ENCODE peak calls at places on chromosome 19, in four cellular contexts. R, D, Q and M are unnamed samples.

GRCh38 chr19:58476498-58477015 is 405 bp downstream of the ZNF446 start:
- DNase-seq in R (peak), D (peak), Q (no peak), M (no peak)

GRCh38 chr19:33047422-33047821 is 17.3 kb downstream of the RHPN2 start:
- DNase-seq in R (no peak), D (peak), Q (no peak), M (peak)

GRCh38 chr19:30799854-30800755 is 427.9 kb downstream of the ZNF536 start:
- DNase-seq in R (peak), D (peak), Q (no peak), M (peak)

GRCh38 chr19:17488593-17489391 is 18.5 kb downstream of the SLC27A1 start:
- DNase-seq in R (peak), D (peak), Q (no peak), M (peak)

GRCh38 chr19:54114340-54114826 is 1.1 kb downstream of the TFPT start:
- DNase-seq in R (no peak), D (no peak), Q (no peak), M (no peak)

GRCh38 chr19:54480048-54480447 is 7.0 kb upstream of the CDC42EP5 start:
- DNase-seq in R (no peak), D (no peak), Q (no peak), M (no peak)

GRCh38 chr19:3606690-3607289 is at the start of gene TBXA2R:
- DNase-seq in R (no peak), D (peak), Q (no peak), M (peak)

GRCh38 chr19:51361228-51361627 is 5.0 kb downstream of the ETFB start:
- DNase-seq in R (no peak), D (no peak), Q (no peak), M (no peak)

GRCh38 chr19:49488046-49488862 is 846 bp downstream of the RPL13A start:
- DNase-seq in R (no peak), D (no peak), Q (no peak), M (no peak)

GRCh38 chr19:45645631-45646344 is 6.6 kb upstream of the EML2 start:
- DNase-seq in R (peak), D (peak), Q (peak), M (peak)

GRCh38 chr19:39133431-39134270 is 8.1 kb downstream of the PAK4 start:
- DNase-seq in R (no peak), D (no peak), Q (no peak), M (no peak)

GRCh38 chr19:15283141-15283885 is 49.0 kb downstream of the BRD4 start:
- DNase-seq in R (no peak), D (no peak), Q (no peak), M (no peak)

GRCh38 chr19:18173572-18174294 is at the start of gene IFI30:
- DNase-seq in R (peak), D (peak), Q (peak), M (peak)

GRCh38 chr19:14511245-14511625 is 7.0 kb downstream of the DNAJB1 start:
- DNase-seq in R (no peak), D (no peak), Q (no peak), M (no peak)

GRCh38 chr19:40277356-40277755 is 7.8 kb downstream of the AKT2 start:
- DNase-seq in R (no peak), D (no peak), Q (no peak), M (no peak)

GRCh38 chr19:17680235-17680722 is 7.9 kb downstream of the UNC13A start:
- DNase-seq in R (no peak), D (peak), Q (peak), M (peak)

GRCh38 chr19:57888494-57889231 is at the start of gene ZNF814:
- DNase-seq in R (no peak), D (no peak), Q (peak), M (peak)

GRCh38 chr19:36417752-36418286 is 625 bp downstream of the ZFP82 start:
- DNase-seq in R (no peak), D (peak), Q (no peak), M (peak)

GRCh38 chr19:38197937-38198704 is 25.9 kb downstream of the DPF1 start:
- DNase-seq in R (no peak), D (no peak), Q (no peak), M (no peak)

GRCh38 chr19:38577826-38578225 is 39.9 kb downstream of the MAP4K1 start:
- DNase-seq in R (no peak), D (no peak), Q (no peak), M (no peak)

GRCh38 chr19:15195987-15196682 is 4.7 kb downstream of the NOTCH3 start:
- DNase-seq in R (no peak), D (peak), Q (no peak), M (peak)

GRCh38 chr19:34984287-34984686 is 15.8 kb upstream of the GRAMD1A start:
- DNase-seq in R (no peak), D (no peak), Q (no peak), M (no peak)

GRCh38 chr19:13089139-13089856 is 13.4 kb downstream of the LYL1 start:
- DNase-seq in R (peak), D (peak), Q (no peak), M (peak)

GRCh38 chr19:15123900-15124299 is 16.7 kb downstream of the SYDE1 start:
- DNase-seq in R (no peak), D (no peak), Q (no peak), M (no peak)

GRCh38 chr19:34220472-34221063 is 33.8 kb upstream of the GARRE1 start:
- DNase-seq in R (peak), D (peak), Q (no peak), M (peak)

GRCh38 chr19:38841180-38841766 is 8.5 kb downstream of the HNRNPL start:
- DNase-seq in R (no peak), D (no peak), Q (no peak), M (no peak)

GRCh38 chr19:7607874-7608560 is 12.4 kb downstream of the CAMSAP3 start:
- DNase-seq in R (no peak), D (no peak), Q (no peak), M (no peak)

GRCh38 chr19:58330458-58330857 is 3.7 kb downstream of the ZSCAN22 start:
- DNase-seq in R (no peak), D (peak), Q (no peak), M (no peak)

GRCh38 chr19:23522431-23522830 is 127.2 kb upstream of the ZNF91 start:
- DNase-seq in R (no peak), D (no peak), Q (no peak), M (no peak)

GRCh38 chr19:58480831-58481230 is 4.7 kb downstream of the ZNF446 start:
- DNase-seq in R (no peak), D (no peak), Q (no peak), M (no peak)

DNA sequence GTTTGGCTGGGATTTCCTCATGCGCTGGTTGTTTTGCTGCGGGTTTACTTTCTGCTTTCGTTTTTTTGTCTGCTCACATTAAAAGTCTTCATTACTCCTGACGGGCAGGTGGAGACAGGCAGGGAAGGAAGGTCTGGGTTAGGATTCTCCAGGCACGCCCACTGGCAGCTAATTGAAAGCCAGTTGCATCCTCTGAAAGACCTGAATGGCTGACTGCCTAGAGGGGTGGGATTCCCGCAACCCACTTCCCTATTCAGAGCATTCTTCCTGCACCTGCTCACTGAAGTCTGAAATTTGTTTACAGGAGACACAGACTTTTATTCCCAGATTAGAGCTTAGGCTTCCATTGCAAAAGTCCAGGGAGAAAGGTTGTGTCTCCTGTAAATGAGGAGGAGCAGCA is 172.0 kb downstream of the UQCRFS1 start:
- DNase-seq in R (no peak), D (no peak), Q (no peak), M (peak)
- TF ChIP-seq ATF2 in R (no peak), D (no peak), Q (no peak), M (no peak)

DNA sequence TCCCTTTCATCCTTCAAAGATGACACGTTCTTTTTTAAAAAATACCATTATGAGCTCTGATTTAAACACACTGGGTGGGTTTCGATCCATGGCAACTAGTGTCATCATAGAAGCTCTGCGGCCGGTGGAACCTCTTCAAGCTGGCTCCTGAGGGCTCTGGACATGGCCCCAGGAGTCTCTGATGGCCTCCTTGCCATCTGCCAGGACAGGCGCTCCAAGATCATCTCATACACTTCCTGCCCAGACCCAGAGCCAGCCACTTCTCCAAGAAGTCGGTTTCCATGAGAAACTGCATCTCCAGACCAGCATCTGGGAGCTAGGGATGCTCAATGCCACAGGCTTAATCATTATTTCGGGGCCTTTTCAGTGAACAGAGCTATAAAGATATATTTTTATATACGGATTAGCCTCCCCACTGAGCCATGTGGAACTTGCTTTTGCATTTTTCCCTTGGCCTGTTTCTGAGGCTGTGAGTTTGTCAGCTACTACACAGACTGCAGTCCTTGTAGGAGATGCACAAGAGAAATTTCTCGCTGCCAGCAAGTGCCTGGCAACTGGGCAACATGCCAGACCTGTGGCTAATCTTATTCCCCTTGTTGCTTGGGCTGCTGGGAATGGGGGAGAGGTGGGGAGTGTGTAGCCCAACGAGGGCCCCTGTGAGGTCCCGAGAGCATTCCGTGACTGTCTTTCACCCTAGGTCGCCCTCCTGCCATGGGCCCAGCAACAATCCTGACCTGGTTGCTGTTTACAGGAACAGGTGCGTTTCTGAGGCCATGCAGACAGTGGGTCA is 15.9 kb downstream of the SUGP1 start:
- DNase-seq in R (no peak), D (no peak), Q (no peak), M (no peak)
- TF ChIP-seq TCF7 in R (no peak), D (no peak), Q (no peak), M (no peak)

DNA sequence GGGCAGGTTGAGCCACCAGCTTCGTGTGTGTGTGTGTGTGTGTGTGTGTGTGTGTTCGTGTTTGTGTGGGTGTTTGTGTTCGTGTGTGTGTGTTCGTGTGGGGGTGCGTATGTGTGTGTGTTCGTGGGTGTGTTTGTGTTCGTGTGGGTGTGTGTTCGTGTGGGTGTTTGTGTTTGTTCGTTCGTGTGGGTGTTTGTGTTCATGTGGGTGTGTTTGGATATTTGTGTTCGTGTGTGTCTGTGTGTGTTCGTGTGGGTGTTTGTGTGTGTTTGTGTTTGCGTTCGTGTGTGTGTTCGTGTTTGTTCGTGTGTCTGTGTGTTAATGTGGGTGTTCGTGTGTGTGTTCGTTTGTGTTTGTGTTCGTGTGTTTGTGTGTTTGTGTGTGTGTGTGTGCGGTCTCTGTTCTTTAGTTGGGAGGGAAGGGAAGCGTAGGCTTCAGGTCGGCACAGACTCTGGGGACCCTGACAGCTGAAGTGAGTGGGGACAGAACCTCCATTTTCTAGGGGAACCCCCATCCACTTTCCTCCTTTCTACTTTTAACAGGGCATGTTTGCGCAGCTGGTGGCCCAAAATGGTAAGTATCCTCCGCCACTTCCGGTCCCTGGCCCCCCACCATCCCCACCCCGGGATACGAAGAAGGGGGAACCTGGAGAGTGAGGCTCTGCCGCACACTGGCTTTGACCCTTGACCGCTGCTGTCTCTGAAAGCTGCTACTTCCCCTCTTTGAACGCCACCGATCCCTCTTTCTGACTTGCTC is 1.6 kb downstream of the TNFSF9 start:
- DNase-seq in R (no peak), D (peak), Q (no peak), M (no peak)
- TF ChIP-seq ATF2 in R (no peak), D (no peak), Q (no peak), M (no peak)

DNA sequence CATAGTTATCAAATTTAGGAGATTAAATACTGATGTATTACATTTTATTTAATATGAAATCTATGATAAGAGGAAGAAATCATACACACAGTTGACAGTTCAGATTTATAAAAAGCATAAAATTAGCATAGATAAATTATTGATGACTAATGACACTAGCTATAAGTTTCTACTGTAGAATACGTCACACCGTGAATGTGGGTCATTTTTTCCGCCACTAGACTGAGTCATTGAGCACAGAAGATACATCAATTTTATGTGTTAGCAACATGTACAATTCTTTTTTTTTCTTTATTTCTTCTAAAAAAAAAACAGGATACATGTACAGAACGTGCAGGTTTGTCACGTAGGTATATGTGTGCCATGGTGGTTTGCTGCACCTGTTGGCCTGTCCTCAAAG is 22.2 kb downstream of the AP2S1 start:
- DNase-seq in R (no peak), D (no peak), Q (no peak), M (no peak)
- TF ChIP-seq TCF7 in R (no peak), D (no peak), Q (no peak), M (no peak)

GRCh38 chr19:16301999-16302694 is 22.5 kb upstream of the KLF2 start:
- DNase-seq in R (no peak), D (no peak), Q (no peak), M (no peak)
- TF ChIP-seq ATF2 in R (no peak), D (no peak), Q (no peak), M (no peak)

GRCh38 chr19:4866595-4867424 is 657 bp downstream of the PLIN3 start:
- DNase-seq in R (peak), D (peak), Q (no peak), M (peak)
- TF ChIP-seq TCF7 in R (no peak), D (no peak), Q (no peak), M (no peak)

GRCh38 chr19:55545443-55545842 is at the start of gene SBK3:
- DNase-seq in R (no peak), D (no peak), Q (no peak), M (no peak)

GRCh38 chr19:55545913-55546495 is 661 bp upstream of the SBK3 start:
- DNase-seq in R (peak), D (no peak), Q (no peak), M (no peak)

GRCh38 chr19:55544776-55545439 is 435 bp downstream of the SBK3 start:
- DNase-seq in R (peak), D (peak), Q (no peak), M (no peak)

GRCh38 chr19:55549500-55550320 is 4.4 kb upstream of the SBK3 start:
- DNase-seq in R (peak), D (no peak), Q (no peak), M (peak)

DNA sequence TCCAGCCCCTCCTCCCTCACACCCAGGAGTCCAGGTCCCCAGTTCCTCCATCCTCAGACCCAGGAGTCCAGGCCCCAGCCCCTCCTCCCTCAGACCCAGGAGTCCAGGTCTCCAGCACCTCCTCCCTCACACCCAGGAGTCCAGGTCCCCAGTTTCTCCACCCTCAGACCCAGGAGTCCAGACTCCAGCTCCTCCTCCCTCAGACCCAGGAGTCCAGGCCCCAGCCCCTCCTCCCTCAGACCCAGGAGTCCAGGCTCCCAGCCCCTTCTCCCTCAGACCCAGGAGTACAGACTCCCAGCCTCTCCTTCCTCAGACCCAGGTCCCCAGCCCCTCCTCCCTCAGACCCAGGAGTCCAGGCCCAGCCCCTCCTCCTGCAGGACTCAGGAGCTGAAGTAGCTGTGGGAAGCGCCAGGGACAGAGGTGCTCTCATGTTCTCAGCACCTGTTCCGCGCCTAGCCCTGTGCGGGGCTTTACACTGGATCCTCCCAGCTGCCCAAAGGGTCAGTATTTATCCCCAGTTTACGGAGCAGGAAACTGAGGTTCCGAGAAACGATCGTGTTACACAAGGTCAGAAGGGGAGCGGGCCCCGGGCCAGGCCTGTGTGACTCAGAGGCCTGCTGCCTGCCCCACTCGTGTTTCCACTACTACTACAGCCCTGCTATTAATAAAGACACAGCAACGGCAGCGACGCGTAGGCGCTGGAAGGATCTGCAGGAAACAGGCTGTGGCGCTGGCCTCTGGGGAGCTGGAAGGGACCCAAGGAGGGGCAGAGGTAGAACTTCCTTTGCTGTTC is 1.7 kb upstream of the SBK3 start:
- DNase-seq in R (peak), D (peak), Q (no peak), M (no peak)
- TF ChIP-seq ATF2 in R (no peak), D (no peak), Q (no peak), M (no peak)

GRCh38 chr19:41319500-41320184 is 9.7 kb downstream of the CCDC97 start:
- DNase-seq in R (no peak), D (no peak), Q (no peak), M (no peak)
- TF ChIP-seq TCF7 in R (no peak), D (no peak), Q (no peak), M (no peak)

DNA sequence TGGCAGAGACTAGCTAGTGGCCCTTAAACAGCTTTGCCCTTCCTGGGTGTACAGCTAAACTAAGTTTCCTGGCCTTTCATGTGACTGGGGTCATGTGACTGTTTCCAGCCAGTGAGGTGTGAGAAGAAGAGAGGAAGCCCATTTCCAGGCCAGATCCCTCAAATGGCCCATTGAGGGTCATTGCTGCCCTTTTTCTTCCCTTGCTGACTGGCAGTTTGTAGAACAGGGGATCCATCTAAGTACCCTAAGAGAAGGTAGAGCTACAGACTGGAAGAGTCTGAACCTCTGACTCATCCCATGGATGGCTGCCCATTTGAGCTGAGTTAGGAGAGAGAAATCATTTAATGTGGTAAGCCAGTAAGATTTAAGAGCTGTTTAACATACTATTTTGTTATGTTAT is 2.8 kb downstream of the SWSAP1 start:
- DNase-seq in R (no peak), D (peak), Q (no peak), M (no peak)
- TF ChIP-seq ATF2 in R (no peak), D (no peak), Q (no peak), M (no peak)

GRCh38 chr19:1270854-1271527 is 1.9 kb downstream of the CIRBP start:
- DNase-seq in R (no peak), D (no peak), Q (no peak), M (no peak)
- TF ChIP-seq TCF7 in R (no peak), D (no peak), Q (no peak), M (no peak)